ENCODE peak calls at places on chromosomes 16 and 17, in six cellular contexts. One of them, this sample, is unnamed. For H3K4me1 and H3K27me3, the result is how much of the 10 kb centered on the place peaks cover.

GRCh38 chr16:23557779-23558330 is 328 bp downstream of the UBFD1 start:
- DNase-seq in sigmoid colon: peak
- DNase-seq in thoracic aorta: no peak
- DNase-seq in effector memory CD4-positive, alpha-beta T cell: peak
- DNase-seq in tibial artery: no peak
- DNase-seq in ovary: no peak
- DNase-seq in this sample: no peak

GRCh38 chr16:66660422-66661209 is 35.9 kb downstream of the CMTM4 start:
- DNase-seq in sigmoid colon: peak
- DNase-seq in thoracic aorta: peak
- DNase-seq in effector memory CD4-positive, alpha-beta T cell: no peak
- DNase-seq in tibial artery: peak
- DNase-seq in ovary: peak
- DNase-seq in this sample: no peak

GRCh38 chr16:9055661-9056060 is 35.8 kb upstream of the HAPSTR1 start:
- DNase-seq in sigmoid colon: no peak
- DNase-seq in thoracic aorta: no peak
- DNase-seq in effector memory CD4-positive, alpha-beta T cell: no peak
- DNase-seq in tibial artery: no peak
- DNase-seq in ovary: no peak
- DNase-seq in this sample: no peak

GRCh38 chr17:7478276-7479138 is 924 bp downstream of the ZBTB4 start:
- DNase-seq in sigmoid colon: peak
- DNase-seq in thoracic aorta: no peak
- DNase-seq in effector memory CD4-positive, alpha-beta T cell: peak
- DNase-seq in tibial artery: peak
- DNase-seq in ovary: peak
- DNase-seq in this sample: no peak

GRCh38 chr17:48100591-48101011 is 677 bp downstream of the CBX1 start:
- DNase-seq in sigmoid colon: peak
- DNase-seq in thoracic aorta: no peak
- DNase-seq in effector memory CD4-positive, alpha-beta T cell: no peak
- DNase-seq in tibial artery: peak
- DNase-seq in ovary: peak
- DNase-seq in this sample: no peak

GRCh38 chr17:32814837-32815236 is 62.1 kb downstream of the MYO1D start:
- DNase-seq in sigmoid colon: no peak
- DNase-seq in thoracic aorta: no peak
- DNase-seq in effector memory CD4-positive, alpha-beta T cell: no peak
- DNase-seq in tibial artery: no peak
- DNase-seq in ovary: no peak
- DNase-seq in this sample: no peak

GRCh38 chr17:10096556-10096955 is 101.8 kb downstream of the GAS7 start:
- DNase-seq in sigmoid colon: peak
- DNase-seq in thoracic aorta: no peak
- DNase-seq in effector memory CD4-positive, alpha-beta T cell: no peak
- DNase-seq in tibial artery: no peak
- DNase-seq in ovary: no peak
- DNase-seq in this sample: no peak

GRCh38 chr17:44610871-44611270 is 45.4 kb upstream of the MEIOC start:
- DNase-seq in sigmoid colon: no peak
- DNase-seq in thoracic aorta: no peak
- DNase-seq in effector memory CD4-positive, alpha-beta T cell: no peak
- DNase-seq in tibial artery: no peak
- DNase-seq in ovary: no peak
- DNase-seq in this sample: no peak

GRCh38 chr17:81200695-81201580 is 21.8 kb downstream of the CEP131 start:
- DNase-seq in sigmoid colon: no peak
- DNase-seq in thoracic aorta: no peak
- DNase-seq in effector memory CD4-positive, alpha-beta T cell: no peak
- DNase-seq in tibial artery: no peak
- DNase-seq in ovary: no peak
- DNase-seq in this sample: no peak

GRCh38 chr16:31350275-31351005 is 4.5 kb upstream of the ITGAX start:
- DNase-seq in sigmoid colon: no peak
- DNase-seq in thoracic aorta: no peak
- DNase-seq in effector memory CD4-positive, alpha-beta T cell: no peak
- DNase-seq in tibial artery: no peak
- DNase-seq in ovary: no peak
- DNase-seq in this sample: no peak

GRCh38 chr17:17119106-17119505 is 76.8 kb downstream of the MPRIP start:
- DNase-seq in sigmoid colon: no peak
- DNase-seq in thoracic aorta: no peak
- DNase-seq in effector memory CD4-positive, alpha-beta T cell: no peak
- DNase-seq in tibial artery: no peak
- DNase-seq in ovary: no peak
- DNase-seq in this sample: no peak

GRCh38 chr17:10699861-10700260 is 2.5 kb downstream of the ADPRM start:
- DNase-seq in sigmoid colon: no peak
- DNase-seq in thoracic aorta: no peak
- DNase-seq in effector memory CD4-positive, alpha-beta T cell: no peak
- DNase-seq in tibial artery: no peak
- DNase-seq in ovary: no peak
- DNase-seq in this sample: no peak

GRCh38 chr16:10581507-10581906 is 1.1 kb upstream of the EMP2 start:
- DNase-seq in sigmoid colon: no peak
- DNase-seq in thoracic aorta: no peak
- DNase-seq in effector memory CD4-positive, alpha-beta T cell: no peak
- DNase-seq in tibial artery: no peak
- DNase-seq in ovary: no peak
- DNase-seq in this sample: no peak

GRCh38 chr16:47392114-47392513 is 68.7 kb downstream of the ITFG1 start:
- DNase-seq in sigmoid colon: no peak
- DNase-seq in thoracic aorta: no peak
- DNase-seq in effector memory CD4-positive, alpha-beta T cell: no peak
- DNase-seq in tibial artery: no peak
- DNase-seq in ovary: no peak
- DNase-seq in this sample: no peak

GRCh38 chr17:10776372-10776771 is 27.5 kb downstream of the TMEM238L start:
- DNase-seq in sigmoid colon: peak
- DNase-seq in thoracic aorta: no peak
- DNase-seq in effector memory CD4-positive, alpha-beta T cell: no peak
- DNase-seq in tibial artery: no peak
- DNase-seq in ovary: no peak
- DNase-seq in this sample: no peak

GRCh38 chr17:31524926-31525800 is 133.7 kb downstream of the RAB11FIP4 start:
- DNase-seq in sigmoid colon: peak
- DNase-seq in thoracic aorta: peak
- DNase-seq in effector memory CD4-positive, alpha-beta T cell: peak
- DNase-seq in tibial artery: peak
- DNase-seq in ovary: peak
- DNase-seq in this sample: peak

GRCh38 chr16:85254921-85255320 is 142.6 kb upstream of the CIBAR2 start:
- DNase-seq in sigmoid colon: no peak
- DNase-seq in thoracic aorta: no peak
- DNase-seq in effector memory CD4-positive, alpha-beta T cell: no peak
- DNase-seq in tibial artery: no peak
- DNase-seq in ovary: no peak
- DNase-seq in this sample: no peak

GRCh38 chr17:55813944-55814343 is 63.1 kb downstream of the PCTP start:
- DNase-seq in sigmoid colon: no peak
- DNase-seq in thoracic aorta: no peak
- DNase-seq in effector memory CD4-positive, alpha-beta T cell: no peak
- DNase-seq in tibial artery: no peak
- DNase-seq in ovary: no peak
- DNase-seq in this sample: no peak

GRCh38 chr17:61579961-61580360 is 11.1 kb downstream of the NACA2 start:
- DNase-seq in sigmoid colon: no peak
- DNase-seq in thoracic aorta: no peak
- DNase-seq in effector memory CD4-positive, alpha-beta T cell: no peak
- DNase-seq in tibial artery: no peak
- DNase-seq in ovary: no peak
- DNase-seq in this sample: no peak

GRCh38 chr17:31433091-31433790 is 41.8 kb downstream of the RAB11FIP4 start:
- DNase-seq in sigmoid colon: no peak
- DNase-seq in thoracic aorta: no peak
- DNase-seq in effector memory CD4-positive, alpha-beta T cell: peak
- DNase-seq in tibial artery: no peak
- DNase-seq in ovary: no peak
- DNase-seq in this sample: no peak

GRCh38 chr17:19461139-19461538 is 50.1 kb downstream of the RNF112 start:
- DNase-seq in sigmoid colon: no peak
- DNase-seq in thoracic aorta: no peak
- DNase-seq in effector memory CD4-positive, alpha-beta T cell: no peak
- DNase-seq in tibial artery: no peak
- DNase-seq in ovary: no peak
- DNase-seq in this sample: no peak

DNA sequence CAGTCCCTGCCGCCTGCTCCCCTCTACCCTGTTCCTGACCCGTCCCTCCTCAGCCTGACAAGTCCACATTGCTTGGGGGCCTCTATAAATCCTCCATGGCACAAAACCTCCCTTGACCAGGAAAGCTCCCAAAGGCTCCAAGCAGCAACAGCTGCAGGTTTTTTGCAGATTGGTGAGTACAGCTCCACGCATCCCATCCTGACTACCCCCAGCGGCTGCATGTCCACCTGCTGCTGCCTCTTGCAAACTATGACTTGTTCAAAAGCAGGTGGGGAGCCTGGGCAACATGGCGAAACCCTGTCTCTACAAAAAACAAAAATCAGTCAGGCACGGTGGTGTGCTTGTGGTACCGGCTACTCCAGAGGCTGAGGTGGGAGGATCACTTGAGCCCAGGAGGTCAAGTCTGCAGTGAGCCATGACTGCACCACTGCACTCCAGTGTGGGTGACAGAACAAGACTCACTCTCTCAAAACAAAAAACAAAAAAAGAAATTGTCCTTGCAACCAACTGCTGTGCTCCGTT is 122.8 kb downstream of the ANKRD11 start:
- DNase-seq in sigmoid colon: no peak
- DNase-seq in thoracic aorta: no peak
- DNase-seq in effector memory CD4-positive, alpha-beta T cell: no peak
- DNase-seq in tibial artery: no peak
- DNase-seq in ovary: no peak
- DNase-seq in this sample: no peak
- H3K4me1 ChIP-seq in sigmoid colon: under half
- H3K4me1 ChIP-seq in thoracic aorta: half or more
- H3K4me1 ChIP-seq in effector memory CD4-positive, alpha-beta T cell: under half
- H3K4me1 ChIP-seq in tibial artery: under half
- H3K4me1 ChIP-seq in ovary: under half
- H3K4me1 ChIP-seq in this sample: half or more

DNA sequence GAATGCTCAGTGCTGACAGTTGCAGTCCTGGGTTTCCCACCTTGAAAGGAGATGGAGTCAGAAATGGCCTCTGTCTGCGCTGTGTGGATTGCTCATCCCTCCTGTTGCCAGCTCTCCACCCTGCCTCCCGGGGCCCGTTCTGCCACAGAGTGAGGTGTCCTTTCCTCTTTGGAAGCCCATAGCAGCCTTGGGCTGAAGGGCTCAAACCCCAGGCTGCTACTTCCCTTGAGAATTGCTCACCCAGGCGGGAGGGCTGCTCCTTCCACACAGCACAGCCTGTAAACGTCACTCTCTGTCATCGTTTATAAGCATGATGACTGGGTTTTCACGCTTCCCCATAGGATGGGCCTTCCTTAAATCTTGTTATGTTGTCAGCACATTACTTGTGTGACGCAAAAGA is 62.7 kb downstream of the FOXK2 start:
- DNase-seq in sigmoid colon: no peak
- DNase-seq in thoracic aorta: no peak
- DNase-seq in effector memory CD4-positive, alpha-beta T cell: no peak
- DNase-seq in tibial artery: no peak
- DNase-seq in ovary: no peak
- DNase-seq in this sample: no peak
- H3K27ac ChIP-seq in sigmoid colon: no peak
- H3K27ac ChIP-seq in thoracic aorta: no peak
- H3K27ac ChIP-seq in effector memory CD4-positive, alpha-beta T cell: no peak
- H3K27ac ChIP-seq in tibial artery: no peak
- H3K27ac ChIP-seq in ovary: no peak
- H3K27ac ChIP-seq in this sample: peak

DNA sequence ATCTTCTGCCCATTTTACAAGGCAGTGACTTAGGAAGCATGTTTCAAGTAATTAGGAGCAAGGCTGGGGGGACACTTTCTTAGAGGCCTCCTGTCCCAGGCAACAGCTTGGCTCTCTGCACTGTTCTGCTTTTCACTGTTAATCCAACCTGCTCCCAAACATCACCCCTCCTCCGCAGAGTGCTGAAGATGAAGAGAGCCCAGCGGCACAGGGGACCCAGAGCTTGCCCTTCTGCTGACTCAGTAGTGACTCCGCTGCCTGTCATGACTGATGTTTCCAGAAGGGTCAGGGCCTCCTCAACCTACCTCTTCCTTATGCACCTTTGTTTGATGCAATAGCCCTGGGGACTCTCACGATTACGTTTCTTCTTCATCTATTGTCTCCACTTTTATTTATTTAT is 38.9 kb upstream of the NDRG4 start:
- DNase-seq in sigmoid colon: no peak
- DNase-seq in thoracic aorta: no peak
- DNase-seq in effector memory CD4-positive, alpha-beta T cell: no peak
- DNase-seq in tibial artery: no peak
- DNase-seq in ovary: no peak
- DNase-seq in this sample: no peak
- H3K27me3 ChIP-seq in sigmoid colon: under half
- H3K27me3 ChIP-seq in thoracic aorta: under half
- H3K27me3 ChIP-seq in effector memory CD4-positive, alpha-beta T cell: under half
- H3K27me3 ChIP-seq in tibial artery: under half
- H3K27me3 ChIP-seq in ovary: under half
- H3K27me3 ChIP-seq in this sample: under half

GRCh38 chr17:66287911-66288310 is 14.5 kb upstream of the PRKCA start:
- DNase-seq in sigmoid colon: no peak
- DNase-seq in thoracic aorta: no peak
- DNase-seq in effector memory CD4-positive, alpha-beta T cell: no peak
- DNase-seq in tibial artery: no peak
- DNase-seq in ovary: no peak
- DNase-seq in this sample: no peak

GRCh38 chr17:66285149-66285548 is 17.3 kb upstream of the PRKCA start:
- DNase-seq in sigmoid colon: no peak
- DNase-seq in thoracic aorta: no peak
- DNase-seq in effector memory CD4-positive, alpha-beta T cell: no peak
- DNase-seq in tibial artery: no peak
- DNase-seq in ovary: no peak
- DNase-seq in this sample: no peak

GRCh38 chr17:66281671-66282369 is 20.6 kb upstream of the PRKCA start:
- DNase-seq in sigmoid colon: no peak
- DNase-seq in thoracic aorta: no peak
- DNase-seq in effector memory CD4-positive, alpha-beta T cell: no peak
- DNase-seq in tibial artery: no peak
- DNase-seq in ovary: no peak
- DNase-seq in this sample: no peak

GRCh38 chr17:66283971-66284370 is 18.4 kb upstream of the PRKCA start:
- DNase-seq in sigmoid colon: no peak
- DNase-seq in thoracic aorta: no peak
- DNase-seq in effector memory CD4-positive, alpha-beta T cell: no peak
- DNase-seq in tibial artery: no peak
- DNase-seq in ovary: no peak
- DNase-seq in this sample: no peak

DNA sequence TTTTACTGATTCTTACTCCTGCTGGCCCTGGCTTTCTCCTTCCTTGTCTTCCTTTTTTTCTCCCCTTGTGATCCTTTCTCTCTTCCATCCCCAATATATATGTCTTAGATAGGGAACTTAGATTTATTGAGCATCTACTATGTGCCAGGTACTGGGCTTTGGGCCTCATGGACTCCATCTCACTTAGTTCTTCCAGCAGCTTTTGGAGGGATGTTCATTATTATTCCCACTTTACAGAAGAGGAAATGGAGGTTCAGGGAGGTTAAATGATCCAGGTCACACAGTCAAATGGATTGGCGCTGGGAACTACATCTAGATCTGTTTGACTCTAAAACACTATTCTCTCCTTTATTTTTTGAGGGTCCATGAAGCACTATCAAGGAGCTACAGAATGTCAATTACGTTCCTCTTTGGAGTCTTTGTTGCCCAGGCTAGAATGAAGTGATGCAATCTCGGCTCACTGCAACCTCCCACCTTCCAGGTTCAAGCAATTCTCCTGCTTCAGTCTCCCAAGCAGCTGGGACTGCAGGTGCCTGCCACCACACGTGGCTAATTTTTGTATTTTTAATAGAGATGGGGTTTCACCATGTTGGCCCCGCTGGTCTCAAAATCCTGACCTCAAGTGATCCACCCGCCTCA is 19.0 kb upstream of the PRKCA start:
- DNase-seq in sigmoid colon: no peak
- DNase-seq in thoracic aorta: no peak
- DNase-seq in effector memory CD4-positive, alpha-beta T cell: no peak
- DNase-seq in tibial artery: no peak
- DNase-seq in ovary: no peak
- DNase-seq in this sample: no peak
- H3K4me1 ChIP-seq in sigmoid colon: under half
- H3K4me1 ChIP-seq in thoracic aorta: under half
- H3K4me1 ChIP-seq in effector memory CD4-positive, alpha-beta T cell: under half
- H3K4me1 ChIP-seq in tibial artery: under half
- H3K4me1 ChIP-seq in ovary: under half
- H3K4me1 ChIP-seq in this sample: under half

This sample was measured in esophagus squamous epithelium.